ENCODE peak calls at places on chromosomes 7 and 10, in five cellular contexts. V, Q, R, A and J are unnamed samples.

GRCh38 chr10:22476601-22477364 is 131.5 kb downstream of the SPAG6 start:
- DNase-seq in V (no peak), Q (no peak), R (no peak), A (no peak), J (no peak)

GRCh38 chr7:81519886-81520285 is 250.0 kb downstream of the HGF start:
- DNase-seq in V (no peak), Q (no peak), R (no peak), A (no peak), J (no peak)

GRCh38 chr10:60387531-60387930 is 2.1 kb downstream of the ANK3 start:
- DNase-seq in V (no peak), Q (no peak), R (no peak), A (no peak), J (no peak)

GRCh38 chr7:129702316-129702715 is 90.8 kb downstream of the NRF1 start:
- DNase-seq in V (peak), Q (peak), R (no peak), A (peak), J (no peak)

GRCh38 chr7:146478975-146479492 is 362.4 kb downstream of the CNTNAP2 start:
- DNase-seq in V (no peak), Q (no peak), R (no peak), A (no peak), J (no peak)

GRCh38 chr7:155781433-155781832 is 30.8 kb downstream of the SHH start:
- DNase-seq in V (no peak), Q (no peak), R (no peak), A (no peak), J (no peak)

GRCh38 chr10:122560279-122560804 is at the start of gene DMBT1:
- DNase-seq in V (no peak), Q (no peak), R (peak), A (no peak), J (no peak)

GRCh38 chr10:11756766-11757315 is 14.7 kb downstream of the ECHDC3 start:
- DNase-seq in V (no peak), Q (no peak), R (no peak), A (no peak), J (no peak)

GRCh38 chr10:128864554-128865300 is 602.3 kb upstream of the MGMT start:
- DNase-seq in V (no peak), Q (no peak), R (no peak), A (no peak), J (no peak)

GRCh38 chr10:69972951-69973350 is 79.7 kb upstream of the MACROH2A2 start:
- DNase-seq in V (peak), Q (peak), R (no peak), A (peak), J (no peak)

GRCh38 chr10:80699602-80700039 is 161.9 kb downstream of the SH2D4B start:
- DNase-seq in V (peak), Q (peak), R (peak), A (peak), J (peak)

GRCh38 chr7:139095194-139095659 is 14.3 kb downstream of the ZC3HAV1 start:
- DNase-seq in V (no peak), Q (no peak), R (no peak), A (no peak), J (no peak)

GRCh38 chr7:1170741-1171501 is 10.9 kb upstream of the ZFAND2A start:
- DNase-seq in V (no peak), Q (no peak), R (no peak), A (no peak), J (no peak)

GRCh38 chr7:70775570-70776156 is 356.3 kb upstream of the GALNT17 start:
- DNase-seq in V (no peak), Q (peak), R (no peak), A (peak), J (no peak)

GRCh38 chr10:31939797-31940708 is 11.4 kb upstream of the ARHGAP12 start:
- DNase-seq in V (no peak), Q (peak), R (peak), A (no peak), J (peak)

GRCh38 chr7:39948375-39948774 is 1.7 kb upstream of the CDK13 start:
- DNase-seq in V (no peak), Q (peak), R (no peak), A (no peak), J (no peak)

GRCh38 chr10:5284311-5285057 is 80.3 kb upstream of the UCN3 start:
- DNase-seq in V (peak), Q (peak), R (peak), A (peak), J (peak)

GRCh38 chr10:78415111-78415510 is 381.4 kb downstream of the RPS24 start:
- DNase-seq in V (no peak), Q (no peak), R (no peak), A (no peak), J (no peak)

GRCh38 chr7:90187507-90188050 is 24.0 kb upstream of the STEAP2 start:
- DNase-seq in V (no peak), Q (no peak), R (no peak), A (no peak), J (no peak)

GRCh38 chr7:77425151-77426051 is 9.3 kb upstream of the GSAP start:
- DNase-seq in V (peak), Q (peak), R (peak), A (peak), J (peak)

GRCh38 chr7:103630318-103630717 is 184.3 kb upstream of the SLC26A5 start:
- DNase-seq in V (peak), Q (peak), R (no peak), A (peak), J (no peak)

GRCh38 chr10:61943699-61944444 is 42.4 kb downstream of the ARID5B start:
- DNase-seq in V (peak), Q (peak), R (peak), A (peak), J (peak)

GRCh38 chr7:26135551-26135950 is 16.4 kb upstream of the NFE2L3 start:
- DNase-seq in V (no peak), Q (no peak), R (no peak), A (no peak), J (no peak)

GRCh38 chr7:25624837-25625236 is 396.6 kb upstream of the NPVF start:
- DNase-seq in V (no peak), Q (no peak), R (no peak), A (no peak), J (no peak)

GRCh38 chr7:115008465-115009114 is 86.7 kb downstream of the MDFIC start:
- DNase-seq in V (peak), Q (peak), R (no peak), A (peak), J (no peak)

DNA sequence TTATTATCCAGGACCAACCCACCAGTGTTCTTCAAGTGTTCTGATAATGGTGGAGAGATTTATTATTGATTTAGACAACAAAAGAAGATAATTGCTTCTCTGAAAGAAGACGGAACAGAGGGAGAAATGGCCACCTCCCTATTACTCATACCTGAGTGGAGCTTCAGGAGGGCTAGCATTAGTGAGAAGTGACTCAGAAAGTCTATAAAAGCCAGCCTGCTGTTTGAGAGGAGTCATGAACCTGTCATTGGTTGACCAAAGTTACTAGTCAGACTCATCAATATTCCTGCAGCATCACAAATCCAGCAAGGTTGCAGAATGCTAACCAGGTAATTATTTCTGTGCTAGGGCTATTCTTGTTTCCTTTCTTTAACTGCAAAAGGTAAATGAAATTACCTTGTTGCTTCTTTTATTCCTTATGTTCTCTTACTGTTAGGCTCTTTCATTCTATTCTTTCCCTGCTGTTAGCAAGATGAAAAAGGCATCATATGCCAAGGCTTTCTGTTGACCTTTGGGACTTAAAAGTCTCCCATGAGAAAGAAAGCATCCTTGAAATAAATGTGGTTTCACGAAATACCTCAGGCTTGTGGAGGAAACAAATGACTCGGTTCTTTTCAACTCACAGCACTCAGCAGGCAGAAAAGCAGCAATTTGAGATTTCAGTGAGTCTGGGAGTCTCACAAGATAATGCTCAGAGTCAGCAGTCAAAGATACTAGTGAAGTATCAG is 256.4 kb upstream of the PHYHIPL start:
- DNase-seq in V (peak), Q (peak), R (peak), A (peak), J (peak)
- H3K27ac ChIP-seq in V (no peak), Q (no peak), R (peak), A (peak), J (no peak)

DNA sequence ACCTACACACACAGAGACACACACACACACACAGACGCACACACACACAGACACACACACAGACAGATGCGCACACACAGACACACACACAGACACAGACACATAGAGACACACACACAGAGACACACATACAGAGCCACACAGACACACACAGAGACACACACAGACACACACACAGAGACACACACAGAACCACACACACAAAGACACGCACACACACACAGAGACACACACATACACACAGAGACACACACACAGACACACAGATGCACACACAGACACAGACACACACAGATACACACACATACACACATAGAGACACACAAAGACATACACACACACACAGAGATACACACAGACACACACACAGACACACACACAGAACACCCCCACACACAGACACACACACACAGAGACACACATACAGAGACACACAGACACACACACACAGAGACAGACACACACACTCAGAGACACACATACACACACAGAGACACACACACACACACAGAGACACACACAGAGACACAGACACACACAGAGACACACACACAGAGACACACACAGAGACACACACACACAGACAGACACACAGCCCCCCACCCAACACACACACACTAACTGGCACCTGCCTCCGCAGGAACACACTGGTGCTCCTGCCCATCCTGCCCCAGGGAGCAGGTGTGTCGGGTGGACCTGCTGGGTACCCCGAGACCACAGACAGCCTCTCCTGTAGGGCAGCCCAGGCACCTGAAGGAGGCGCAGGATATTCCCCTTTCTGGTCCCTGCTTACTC is 5.5 kb upstream of the FZD9 start:
- DNase-seq in V (no peak), Q (no peak), R (no peak), A (no peak), J (no peak)
- TF ChIP-seq CTCF in V (no peak), Q (no peak), R (no peak), A (no peak), J (no peak)

GRCh38 chr7:5477723-5478531 is 54.3 kb upstream of the TNRC18 start:
- DNase-seq in V (no peak), Q (no peak), R (no peak), A (no peak), J (no peak)

GRCh38 chr7:5479941-5480517 is 56.4 kb upstream of the TNRC18 start:
- DNase-seq in V (no peak), Q (no peak), R (no peak), A (no peak), J (no peak)

GRCh38 chr7:5478568-5479045 is 55.0 kb upstream of the TNRC18 start:
- DNase-seq in V (no peak), Q (no peak), R (no peak), A (no peak), J (no peak)

GRCh38 chr7:5477126-5477525 is 53.5 kb upstream of the TNRC18 start:
- DNase-seq in V (no peak), Q (no peak), R (no peak), A (no peak), J (no peak)

GRCh38 chr7:5479133-5479745 is 55.6 kb upstream of the TNRC18 start:
- DNase-seq in V (peak), Q (no peak), R (no peak), A (no peak), J (no peak)
- H3K27ac ChIP-seq in V (no peak), Q (no peak), R (no peak), A (no peak), J (peak)

GRCh38 chr7:120984406-120984805 is 4.1 kb upstream of the CPED1 start:
- DNase-seq in V (no peak), Q (no peak), R (no peak), A (no peak), J (no peak)

GRCh38 chr7:120981117-120981516 is 7.4 kb upstream of the CPED1 start:
- DNase-seq in V (no peak), Q (no peak), R (no peak), A (no peak), J (no peak)

GRCh38 chr7:120979765-120980499 is 8.6 kb upstream of the CPED1 start:
- DNase-seq in V (peak), Q (peak), R (no peak), A (peak), J (no peak)

GRCh38 chr7:120985130-120985758 is 3.3 kb upstream of the CPED1 start:
- DNase-seq in V (peak), Q (no peak), R (no peak), A (no peak), J (no peak)

GRCh38 chr7:120981888-120982615 is 6.5 kb upstream of the CPED1 start:
- DNase-seq in V (peak), Q (peak), R (peak), A (peak), J (no peak)
- TF ChIP-seq CTCF in V (no peak), Q (no peak), R (no peak), A (no peak), J (no peak)

GRCh38 chr7:88224596-88225275 is 4.9 kb upstream of the SRI start:
- DNase-seq in V (peak), Q (peak), R (peak), A (peak), J (peak)
- H3K27ac ChIP-seq in V (no peak), Q (no peak), R (no peak), A (no peak), J (no peak)

DNA sequence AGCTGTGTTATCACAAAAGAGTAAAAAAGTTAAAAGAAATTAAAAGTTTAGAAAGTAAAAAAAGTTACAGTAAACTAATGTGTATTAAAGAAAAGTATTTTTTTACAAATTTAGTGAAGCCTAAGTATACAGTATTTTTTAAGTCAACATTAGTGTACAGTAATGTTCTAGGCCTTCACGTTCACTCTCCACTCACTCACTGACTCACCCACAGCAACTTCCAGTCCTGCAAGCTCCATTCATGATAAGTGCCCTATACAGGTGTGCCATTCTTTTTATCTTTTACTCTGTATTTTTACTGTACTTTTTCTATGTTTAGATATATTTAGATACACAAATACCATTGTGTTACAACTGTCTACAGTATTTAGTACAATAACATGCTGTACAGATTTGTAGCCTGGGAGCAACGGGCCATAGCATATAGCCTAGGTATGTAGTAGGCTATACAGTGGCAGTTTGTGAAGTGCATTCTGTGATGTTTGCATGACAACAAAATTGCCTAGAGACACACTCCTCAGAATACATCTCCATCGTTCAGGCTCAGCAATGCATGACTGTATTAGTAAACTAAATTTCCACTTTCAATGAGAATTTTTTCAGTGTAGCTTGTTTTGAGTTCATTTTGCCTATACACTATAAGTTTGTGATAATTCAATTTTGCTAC is 539.9 kb upstream of the C7orf33 start:
- DNase-seq in V (no peak), Q (no peak), R (no peak), A (no peak), J (no peak)
- TF ChIP-seq CTCF in V (no peak), Q (no peak), R (no peak), A (no peak), J (no peak)

GRCh38 chr10:576130-576465 is 113.4 kb downstream of the DIP2C start:
- DNase-seq in V (peak), Q (peak), R (peak), A (peak), J (peak)
- H3K27ac ChIP-seq in V (no peak), Q (no peak), R (no peak), A (no peak), J (no peak)

GRCh38 chr10:9305018-9305655 is 1250.6 kb downstream of the GATA3 start:
- DNase-seq in V (peak), Q (peak), R (no peak), A (no peak), J (peak)
- TF ChIP-seq CTCF in V (peak), Q (peak), R (peak), A (peak), J (peak)